ENCODE peak calls at places on chromosomes 6 and 20, in nine cellular contexts. T, Y, N, X, O, K, L, M and V are unnamed samples.

GRCh38 chr20:42093542-42094440 is 475.6 kb upstream of the CHD6 start:
- DNase-seq in T (no peak), Y (no peak), N (no peak), X (no peak), O (no peak), K (no peak), L (no peak), M (no peak), V (no peak)

GRCh38 chr20:36644713-36645109 is 1.3 kb downstream of the SLA2 start:
- DNase-seq in T (no peak), Y (no peak), N (no peak), X (no peak), O (no peak), K (no peak), L (no peak), M (no peak), V (no peak)

GRCh38 chr6:106997392-106998257 is 23.1 kb upstream of the CD24 start:
- DNase-seq in T (peak), Y (peak), N (peak), X (peak), O (peak), K (peak), L (no peak), M (no peak), V (no peak)

GRCh38 chr20:1950836-1951235 is 43.0 kb downstream of the PDYN start:
- DNase-seq in T (no peak), Y (no peak), N (no peak), X (no peak), O (no peak), K (no peak), L (peak), M (no peak), V (no peak)

GRCh38 chr6:90915224-90915915 is 328.5 kb upstream of the MAP3K7 start:
- DNase-seq in T (no peak), Y (no peak), N (no peak), X (no peak), O (no peak), K (no peak), L (no peak), M (no peak), V (no peak)

GRCh38 chr6:8539446-8539845 is 104.1 kb upstream of the SLC35B3 start:
- DNase-seq in T (no peak), Y (peak), N (peak), X (peak), O (no peak), K (peak), L (no peak), M (no peak), V (no peak)

GRCh38 chr6:167948716-167949115 is 48.8 kb upstream of the KIF25 start:
- DNase-seq in T (no peak), Y (no peak), N (no peak), X (no peak), O (no peak), K (no peak), L (no peak), M (no peak), V (no peak)

GRCh38 chr6:144036064-144036873 is 28.2 kb upstream of the PLAGL1 start:
- DNase-seq in T (no peak), Y (peak), N (no peak), X (no peak), O (no peak), K (peak), L (no peak), M (peak), V (no peak)

GRCh38 chr20:54433653-54434052 is 41.7 kb upstream of the DOK5 start:
- DNase-seq in T (no peak), Y (no peak), N (no peak), X (no peak), O (no peak), K (no peak), L (no peak), M (no peak), V (no peak)

GRCh38 chr6:139568956-139569538 is 194.6 kb upstream of the CITED2 start:
- DNase-seq in T (no peak), Y (peak), N (peak), X (peak), O (peak), K (peak), L (no peak), M (no peak), V (no peak)

GRCh38 chr6:56347526-56347925 is 100.1 kb upstream of the COL21A1 start:
- DNase-seq in T (no peak), Y (no peak), N (peak), X (no peak), O (peak), K (no peak), L (no peak), M (no peak), V (no peak)

GRCh38 chr6:28281288-28282064 is at the start of gene PGBD1:
- DNase-seq in T (peak), Y (peak), N (peak), X (peak), O (peak), K (peak), L (peak), M (peak), V (peak)

GRCh38 chr20:57693002-57693582 is 16.7 kb downstream of the PMEPA1 start:
- DNase-seq in T (no peak), Y (no peak), N (peak), X (peak), O (peak), K (no peak), L (no peak), M (peak), V (no peak)

GRCh38 chr6:106084106-106084963 is 1.8 kb upstream of the PRDM1 start:
- DNase-seq in T (peak), Y (peak), N (peak), X (no peak), O (peak), K (peak), L (no peak), M (no peak), V (no peak)

DNA sequence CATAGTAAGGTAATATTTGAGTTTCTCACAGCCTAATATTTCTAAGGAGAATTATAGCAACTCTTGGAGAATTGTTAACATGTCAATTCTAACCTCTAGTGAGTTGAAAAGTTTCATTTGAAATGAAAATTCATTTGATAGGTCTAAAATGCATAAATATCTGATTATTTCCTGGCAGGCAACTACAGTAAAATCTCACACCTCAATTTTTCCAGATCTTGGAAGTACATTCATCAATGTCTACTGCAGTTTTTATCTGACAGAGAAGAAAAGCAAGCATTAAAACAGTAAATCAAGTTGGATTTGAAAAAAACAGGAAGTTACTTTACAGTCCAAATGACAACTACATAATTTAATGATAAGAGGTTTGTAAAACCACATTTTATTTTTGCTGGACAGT is 631.3 kb downstream of the EYS start:
- DNase-seq in T (no peak), Y (no peak), N (no peak), X (no peak), O (no peak), K (no peak), L (no peak), M (no peak), V (no peak)
- TF ChIP-seq CTCF in T (no peak), Y (no peak), N (no peak), X (no peak), O (no peak), K (no peak), L (no peak), M (no peak), V (no peak)

DNA sequence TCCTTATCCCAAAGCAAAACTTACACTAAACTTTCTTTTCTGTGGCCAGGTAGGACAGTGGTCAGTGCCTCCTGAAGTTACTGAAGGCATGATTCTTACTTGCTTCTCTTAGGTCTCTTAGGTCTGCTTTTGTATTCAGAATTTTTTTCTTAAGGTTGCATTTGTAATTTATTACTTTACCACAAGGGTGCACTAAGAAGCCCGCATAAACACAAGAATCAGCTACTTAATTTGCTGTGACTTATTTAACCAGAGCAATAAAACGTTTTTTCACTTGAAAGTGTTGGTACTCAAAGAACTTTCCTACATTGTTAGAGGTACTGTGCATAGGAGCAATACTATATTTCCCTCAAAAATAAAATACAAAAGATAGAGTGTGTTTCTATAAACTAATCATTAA is 75.4 kb upstream of the LAMA2 start:
- DNase-seq in T (no peak), Y (peak), N (peak), X (peak), O (peak), K (peak), L (no peak), M (no peak), V (no peak)
- TF ChIP-seq CTCF in T (peak), Y (peak), N (peak), X (peak), O (peak), K (peak), L (no peak), M (no peak), V (peak)

GRCh38 chr6:37745748-37746147 is 48.1 kb upstream of the MDGA1 start:
- DNase-seq in T (no peak), Y (no peak), N (no peak), X (no peak), O (no peak), K (no peak), L (no peak), M (no peak), V (no peak)

GRCh38 chr6:37739618-37740017 is 41.9 kb upstream of the MDGA1 start:
- DNase-seq in T (no peak), Y (no peak), N (no peak), X (no peak), O (no peak), K (no peak), L (no peak), M (no peak), V (no peak)

GRCh38 chr6:37738216-37738615 is 40.5 kb upstream of the MDGA1 start:
- DNase-seq in T (no peak), Y (no peak), N (no peak), X (no peak), O (no peak), K (no peak), L (no peak), M (no peak), V (peak)

GRCh38 chr6:37742401-37742760 is 44.7 kb upstream of the MDGA1 start:
- DNase-seq in T (no peak), Y (no peak), N (no peak), X (no peak), O (no peak), K (no peak), L (no peak), M (no peak), V (peak)

GRCh38 chr6:37741757-37742400 is 44.2 kb upstream of the MDGA1 start:
- DNase-seq in T (peak), Y (peak), N (no peak), X (no peak), O (no peak), K (no peak), L (no peak), M (no peak), V (peak)
- TF ChIP-seq CTCF in T (no peak), Y (peak), N (peak), X (no peak), O (peak), K (peak), L (no peak), M (no peak), V (peak)

DNA sequence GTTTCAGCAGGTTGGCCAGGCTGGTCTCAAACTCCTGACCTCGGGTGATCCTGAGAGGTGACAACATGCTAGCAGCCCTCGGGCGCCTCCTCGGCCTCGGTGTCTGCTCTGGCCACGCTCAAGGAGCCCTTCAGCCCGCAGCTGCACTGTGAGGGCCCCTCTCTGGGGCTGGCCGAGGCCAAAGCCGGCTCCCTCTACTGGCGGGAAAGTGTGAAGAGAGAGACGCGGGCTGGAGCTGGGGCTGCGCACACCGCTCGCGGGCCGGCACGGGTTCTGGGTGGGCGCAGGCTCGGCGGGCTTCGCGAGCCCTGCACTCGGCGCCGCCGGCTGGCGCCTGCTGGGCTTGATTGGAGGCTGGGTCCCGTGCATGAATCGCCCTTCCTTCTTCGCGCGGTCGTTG is 80.8 kb upstream of the RBM24 start:
- DNase-seq in T (peak), Y (no peak), N (no peak), X (no peak), O (no peak), K (no peak), L (no peak), M (no peak), V (no peak)
- TF ChIP-seq CTCF in T (peak), Y (no peak), N (peak), X (no peak), O (no peak), K (no peak), L (no peak), M (no peak), V (peak)

GRCh38 chr6:163579880-163580295 is 165.4 kb downstream of the QKI start:
- DNase-seq in T (no peak), Y (no peak), N (peak), X (no peak), O (peak), K (peak), L (no peak), M (no peak), V (no peak)
- TF ChIP-seq CTCF in T (no peak), Y (no peak), N (peak), X (peak), O (peak), K (no peak), L (no peak), M (no peak), V (no peak)

GRCh38 chr6:104421650-104422049 is 438.1 kb downstream of the HACE1 start:
- DNase-seq in T (no peak), Y (no peak), N (no peak), X (no peak), O (no peak), K (no peak), L (no peak), M (no peak), V (no peak)

GRCh38 chr6:104418839-104419238 is 440.9 kb downstream of the HACE1 start:
- DNase-seq in T (no peak), Y (no peak), N (no peak), X (no peak), O (no peak), K (no peak), L (no peak), M (no peak), V (no peak)

GRCh38 chr6:104413767-104414166 is 446.0 kb downstream of the HACE1 start:
- DNase-seq in T (no peak), Y (no peak), N (no peak), X (no peak), O (no peak), K (no peak), L (no peak), M (no peak), V (no peak)

GRCh38 chr6:104414723-104415122 is 445.0 kb downstream of the HACE1 start:
- DNase-seq in T (no peak), Y (no peak), N (peak), X (no peak), O (no peak), K (no peak), L (no peak), M (no peak), V (no peak)

GRCh38 chr6:104418125-104418524 is 441.6 kb downstream of the HACE1 start:
- DNase-seq in T (no peak), Y (no peak), N (no peak), X (no peak), O (no peak), K (no peak), L (no peak), M (no peak), V (no peak)
- TF ChIP-seq CTCF in T (no peak), Y (no peak), N (no peak), X (no peak), O (no peak), K (no peak), L (no peak), M (no peak), V (no peak)

GRCh38 chr6:41778895-41779294 is 805 bp downstream of the FRS3 start:
- DNase-seq in T (no peak), Y (no peak), N (no peak), X (no peak), O (no peak), K (no peak), L (no peak), M (no peak), V (peak)

GRCh38 chr6:41775293-41775882 is 4.3 kb downstream of the FRS3 start:
- DNase-seq in T (no peak), Y (no peak), N (no peak), X (no peak), O (no peak), K (no peak), L (no peak), M (no peak), V (peak)

GRCh38 chr6:41779336-41779735 is 364 bp downstream of the FRS3 start:
- DNase-seq in T (no peak), Y (no peak), N (no peak), X (no peak), O (no peak), K (no peak), L (no peak), M (no peak), V (peak)

GRCh38 chr6:41779793-41780622 is at the start of gene FRS3:
- DNase-seq in T (peak), Y (peak), N (peak), X (peak), O (peak), K (peak), L (peak), M (peak), V (peak)

GRCh38 chr6:41777886-41778285 is 1.8 kb downstream of the FRS3 start:
- DNase-seq in T (no peak), Y (no peak), N (no peak), X (no peak), O (no peak), K (no peak), L (no peak), M (no peak), V (peak)
- TF ChIP-seq CTCF in T (no peak), Y (no peak), N (no peak), X (no peak), O (no peak), K (no peak), L (no peak), M (no peak), V (no peak)

GRCh38 chr20:3180319-3180718 is 7.0 kb upstream of the LZTS3 start:
- DNase-seq in T (no peak), Y (no peak), N (no peak), X (no peak), O (no peak), K (no peak), L (no peak), M (no peak), V (peak)
- TF ChIP-seq CTCF in T (no peak), Y (no peak), N (no peak), X (no peak), O (no peak), K (no peak), L (no peak), M (no peak), V (no peak)

GRCh38 chr20:59207742-59208357 is 44.2 kb downstream of the ZNF831 start:
- DNase-seq in T (peak), Y (peak), N (peak), X (no peak), O (no peak), K (peak), L (no peak), M (peak), V (no peak)
- TF ChIP-seq CTCF in T (peak), Y (peak), N (peak), X (no peak), O (no peak), K (peak), L (no peak), M (peak), V (peak)

GRCh38 chr6:92779758-92780157 is 639.6 kb downstream of the EPHA7 start:
- DNase-seq in T (no peak), Y (peak), N (peak), X (peak), O (peak), K (peak), L (no peak), M (no peak), V (no peak)

GRCh38 chr6:92777146-92777740 is 642.1 kb downstream of the EPHA7 start:
- DNase-seq in T (no peak), Y (peak), N (peak), X (peak), O (peak), K (peak), L (no peak), M (no peak), V (no peak)
- TF ChIP-seq CTCF in T (peak), Y (peak), N (peak), X (peak), O (peak), K (peak), L (no peak), M (no peak), V (peak)